ENCODE peak calls at places on chromosomes 6 and 20, in six cellular contexts. T is colonic mucosa, I is BE2C, J is Panc1, V is cardiac muscle cell, U is cardiac fibroblast. Q is an unnamed sample.

GRCh38 chr20:17558154-17558940 is 11.5 kb upstream of the DSTN start:
- DNase-seq in T (peak), I (no peak), J (peak), V (no peak), U (peak), Q (peak)

GRCh38 chr6:73565767-73566485 is 45.1 kb upstream of the EEF1A1 start:
- DNase-seq in T (no peak), I (no peak), J (no peak), V (peak), U (peak), Q (no peak)

GRCh38 chr6:131015630-131016263 is 47.3 kb downstream of the EPB41L2 start:
- DNase-seq in T (no peak), I (no peak), J (no peak), V (no peak), U (peak), Q (peak)

GRCh38 chr6:36885461-36886401 is at the start of gene C6orf89:
- DNase-seq in T (peak), I (peak), J (peak), V (peak), U (peak), Q (peak)

GRCh38 chr6:90294614-90294988 is 2.0 kb downstream of the BACH2 start:
- DNase-seq in T (no peak), I (no peak), J (no peak), V (peak), U (no peak), Q (no peak)

GRCh38 chr6:123812621-123813020 is 9.0 kb downstream of the NKAIN2 start:
- DNase-seq in T (no peak), I (no peak), J (no peak), V (no peak), U (no peak), Q (no peak)

GRCh38 chr6:36624461-36625160 is 30.4 kb downstream of the SRSF3 start:
- DNase-seq in T (peak), I (no peak), J (no peak), V (no peak), U (no peak), Q (no peak)

GRCh38 chr20:52972965-52973819 is 1.0 kb downstream of the TSHZ2 start:
- DNase-seq in T (no peak), I (peak), J (no peak), V (peak), U (no peak), Q (peak)

GRCh38 chr6:108635505-108636226 is 74.9 kb downstream of the FOXO3 start:
- DNase-seq in T (no peak), I (no peak), J (no peak), V (no peak), U (no peak), Q (no peak)

DNA sequence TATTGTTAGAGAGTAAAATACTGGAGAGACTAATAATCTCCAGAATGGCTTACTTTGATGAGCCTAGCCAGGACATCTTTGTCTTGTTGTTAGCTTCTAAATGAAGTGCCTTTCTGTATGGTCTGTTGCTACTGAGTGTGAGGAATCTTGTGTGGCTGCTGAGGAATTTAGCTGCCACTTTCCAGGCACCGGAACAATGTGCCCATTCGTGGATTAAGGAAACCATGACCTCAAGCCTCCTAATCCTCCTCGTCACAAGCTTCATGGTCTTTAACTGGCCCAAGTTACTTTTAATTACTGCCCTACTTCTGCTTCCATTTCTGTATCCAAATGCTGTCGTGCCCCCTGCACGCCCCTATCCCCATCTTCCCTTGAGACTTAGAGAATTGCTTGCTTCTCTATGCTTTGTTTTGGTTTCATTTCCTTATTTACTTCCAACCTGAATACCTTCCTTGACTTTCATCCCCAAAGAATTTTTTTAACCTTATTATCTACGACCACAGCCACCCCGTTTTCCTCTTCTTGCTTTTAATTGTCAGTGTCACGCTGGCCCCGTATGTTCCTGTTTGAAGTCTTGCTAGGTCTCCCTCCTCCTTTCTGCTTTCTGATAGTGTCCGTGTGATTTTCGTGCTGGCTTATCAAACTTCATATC is 40.0 kb downstream of the RNF217 start:
- DNase-seq in T (no peak), I (no peak), J (no peak), V (no peak), U (peak), Q (no peak)
- H3K4me3 ChIP-seq in T (no peak), I (peak), J (peak), V (no peak), U (peak), Q (no peak)

DNA sequence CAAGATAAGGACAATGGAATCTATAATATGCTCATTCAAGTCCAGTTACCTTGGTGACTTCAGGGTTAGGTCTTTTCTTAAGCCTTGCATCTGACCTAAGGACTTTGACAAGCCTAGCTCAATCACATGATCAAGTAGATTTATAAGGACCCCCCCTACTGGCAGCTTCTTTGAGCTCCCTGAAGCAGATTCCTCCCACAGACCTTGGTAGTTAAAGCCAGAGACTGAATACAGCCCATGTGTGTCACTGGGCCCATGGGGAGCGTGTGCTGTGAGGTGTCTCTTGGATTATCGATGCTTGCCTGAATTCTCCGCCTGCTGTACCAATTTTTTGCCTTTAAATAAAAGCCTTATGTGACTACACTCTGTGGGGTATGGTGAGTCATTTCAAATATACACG is 372.7 kb upstream of the RGS17 start:
- DNase-seq in T (no peak), I (peak), J (no peak), V (peak), U (no peak), Q (no peak)
- TF ChIP-seq CTCF in T (no peak), I (peak), J (peak), V (no peak), U (no peak), Q (no peak)

GRCh38 chr6:169709293-169709692 is 7.4 kb downstream of the C6orf120 start:
- DNase-seq in T (no peak), I (no peak), J (no peak), V (no peak), U (no peak), Q (no peak)
- H3K4me3 ChIP-seq in T (no peak), I (no peak), J (no peak), V (no peak), U (no peak), Q (no peak)

GRCh38 chr20:63186528-63187316 is 29.2 kb downstream of the YTHDF1 start:
- DNase-seq in T (peak), I (no peak), J (no peak), V (no peak), U (no peak), Q (no peak)
- TF ChIP-seq CTCF in T (no peak), I (peak), J (no peak), V (peak), U (peak), Q (no peak)

Q was measured in fibroblast of mammary gland.